ENCODE peak calls at places on chromosomes 3 and 15, in seven cellular contexts. P is esophagus squamous epithelium, I is left lung, X is astrocyte of the spinal cord, V is body of pancreas, B is dorsolateral prefrontal cortex, A is A549. R is an unnamed sample.

GRCh38 chr3:126474498-126475410 is 937 bp downstream of the ZXDC start:
- DNase-seq in X (peak), P (peak), I (peak), A (peak), V (peak), B (no peak), R (peak)

GRCh38 chr3:193701896-193702644 is 109.1 kb downstream of the OPA1 start:
- DNase-seq in B (no peak), V (no peak), X (peak), P (no peak), A (no peak), I (no peak), R (peak)

GRCh38 chr3:140296796-140297352 is 361.9 kb downstream of the CLSTN2 start:
- DNase-seq in V (no peak), B (no peak), I (no peak), P (no peak), A (no peak), X (peak), R (peak)

GRCh38 chr3:36792342-36792741 is 28.0 kb upstream of the DCLK3 start:
- DNase-seq in B (no peak), A (peak), P (no peak), V (no peak), X (peak), I (no peak), R (peak)

GRCh38 chr3:60803812-60804211 is 447.4 kb downstream of the FHIT start:
- DNase-seq in I (no peak), P (no peak), V (no peak), B (peak), X (no peak), A (no peak), R (no peak)

GRCh38 chr15:76866716-76867321 is 38.3 kb downstream of the SCAPER start:
- DNase-seq in P (no peak), A (peak), I (no peak), V (no peak), B (no peak), X (peak), R (peak)

GRCh38 chr3:179806177-179806576 is 153.3 kb downstream of the USP13 start:
- DNase-seq in A (no peak), I (no peak), B (peak), V (no peak), X (peak), P (no peak), R (peak)

GRCh38 chr15:60660290-60661051 is 181.5 kb upstream of the ICE2 start:
- DNase-seq in V (no peak), A (no peak), X (peak), P (no peak), I (no peak), B (no peak), R (peak)

GRCh38 chr3:72567474-72567873 is 280.8 kb downstream of the SHQ1 start:
- DNase-seq in P (no peak), I (no peak), A (no peak), X (no peak), V (no peak), B (no peak), R (no peak)

GRCh38 chr15:93300796-93301195 is 211.8 kb upstream of the RGMA start:
- DNase-seq in P (no peak), B (no peak), I (no peak), V (peak), A (no peak), X (no peak), R (no peak)

GRCh38 chr3:132789959-132790358 is 67.8 kb upstream of the NPHP3 start:
- DNase-seq in I (no peak), X (no peak), B (no peak), A (no peak), P (no peak), V (no peak), R (no peak)

GRCh38 chr15:42686281-42686680 is 50.6 kb downstream of the CDAN1 start:
- DNase-seq in A (no peak), B (no peak), X (no peak), P (no peak), I (no peak), V (no peak), R (no peak)

GRCh38 chr3:31185004-31185357 is 290.5 kb upstream of the GADL1 start:
- DNase-seq in B (no peak), I (no peak), X (peak), A (no peak), P (no peak), V (no peak), R (peak)

GRCh38 chr3:172216843-172217404 is 177.5 kb downstream of the FNDC3B start:
- DNase-seq in X (no peak), V (no peak), P (no peak), B (no peak), I (no peak), A (no peak), R (no peak)

GRCh38 chr3:71447197-71447596 is 136.3 kb downstream of the FOXP1 start:
- DNase-seq in I (no peak), P (no peak), A (no peak), B (no peak), X (no peak), V (no peak), R (no peak)

GRCh38 chr3:188689101-188689574 is 482.6 kb upstream of the TPRG1 start:
- DNase-seq in I (no peak), A (no peak), B (no peak), X (peak), P (no peak), V (peak), R (peak)

GRCh38 chr3:188685789-188686188 is 486.0 kb upstream of the TPRG1 start:
- DNase-seq in I (no peak), P (no peak), B (no peak), V (no peak), A (no peak), X (no peak), R (no peak)

GRCh38 chr3:188686319-188686718 is 485.5 kb upstream of the TPRG1 start:
- DNase-seq in B (no peak), P (no peak), A (no peak), I (no peak), V (no peak), X (no peak), R (no peak)

GRCh38 chr3:188690076-188690475 is 481.7 kb upstream of the TPRG1 start:
- DNase-seq in B (no peak), X (no peak), V (no peak), P (no peak), A (no peak), I (no peak), R (no peak)

DNA sequence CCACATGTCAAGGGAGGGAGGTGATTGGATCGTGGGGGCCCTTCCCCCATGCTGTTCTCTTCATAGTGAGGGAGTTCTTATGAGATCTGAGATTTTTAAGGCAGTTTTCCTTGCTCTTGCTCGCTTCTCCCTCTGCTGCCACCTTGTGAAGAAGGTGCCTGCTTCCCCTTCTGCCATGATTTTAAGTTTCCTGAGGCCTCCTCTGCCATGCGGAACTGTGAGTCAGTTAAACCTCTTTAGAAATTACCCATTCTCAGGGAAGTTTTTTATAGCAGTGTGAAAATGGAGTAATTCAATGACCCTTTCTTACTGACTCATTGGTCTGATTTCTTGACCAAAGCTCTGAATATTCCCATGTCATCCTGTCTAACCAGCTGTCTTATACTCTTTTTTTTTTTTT is 484.4 kb upstream of the TPRG1 start:
- DNase-seq in A (peak), I (peak), P (no peak), X (peak), V (peak), B (no peak), R (peak)
- TF ChIP-seq CTCF in A (no peak), I (no peak), P (no peak), X (peak), V (no peak), B (no peak), R (peak)

GRCh38 chr3:143090966-143091365 is 28.6 kb upstream of the CHST2 start:
- DNase-seq in I (no peak), A (no peak), V (no peak), P (no peak), X (no peak), B (no peak), R (no peak)

GRCh38 chr3:143089965-143090364 is 29.6 kb upstream of the CHST2 start:
- DNase-seq in B (no peak), V (no peak), I (no peak), X (no peak), P (no peak), A (no peak), R (no peak)

GRCh38 chr3:143090486-143090885 is 29.1 kb upstream of the CHST2 start:
- DNase-seq in X (no peak), P (no peak), I (peak), A (no peak), B (peak), V (no peak), R (no peak)

GRCh38 chr3:143091438-143091837 is 28.1 kb upstream of the CHST2 start:
- DNase-seq in X (no peak), B (no peak), P (no peak), I (no peak), A (no peak), V (no peak), R (no peak)

GRCh38 chr3:143088835-143089234 is 30.7 kb upstream of the CHST2 start:
- DNase-seq in X (no peak), V (no peak), B (no peak), I (no peak), P (no peak), A (no peak), R (no peak)
- H3K4me3 ChIP-seq in X (no peak), V (no peak), B (no peak), I (no peak), P (no peak), A (no peak), R (no peak)

GRCh38 chr3:47588587-47588986 is 9.9 kb upstream of the CSPG5 start:
- DNase-seq in A (no peak), V (no peak), P (no peak), I (no peak), B (no peak), X (no peak), R (no peak)
- TF ChIP-seq CTCF in A (no peak), V (no peak), P (no peak), I (no peak), B (no peak), X (no peak), R (no peak)

GRCh38 chr3:182793663-182794454 is 555 bp downstream of the ATP11B start:
- DNase-seq in A (peak), P (peak), I (peak), B (peak), X (peak), V (peak), R (peak)
- H3K4me3 ChIP-seq in A (peak), P (peak), I (peak), B (peak), X (peak), V (peak), R (peak)

GRCh38 chr3:45653205-45653604 is 36.0 kb upstream of the SACM1L start:
- DNase-seq in I (no peak), P (no peak), X (no peak), B (no peak), V (no peak), A (no peak), R (no peak)

GRCh38 chr3:45656575-45657363 is 32.4 kb upstream of the SACM1L start:
- DNase-seq in X (peak), P (no peak), V (peak), A (peak), B (peak), I (peak), R (peak)

GRCh38 chr3:45657853-45658252 is 31.3 kb upstream of the SACM1L start:
- DNase-seq in I (no peak), X (no peak), P (no peak), V (no peak), B (no peak), A (no peak), R (no peak)

GRCh38 chr3:45655906-45656305 is 33.3 kb upstream of the SACM1L start:
- DNase-seq in A (no peak), X (no peak), V (no peak), B (no peak), I (no peak), P (no peak), R (no peak)

GRCh38 chr3:45654344-45654934 is 34.8 kb upstream of the SACM1L start:
- DNase-seq in P (no peak), B (no peak), A (no peak), V (no peak), X (no peak), I (no peak), R (no peak)
- TF ChIP-seq CTCF in P (no peak), B (no peak), A (no peak), V (no peak), X (no peak), I (no peak), R (no peak)

GRCh38 chr15:67968564-67969440 is 85.3 kb upstream of the PIAS1 start:
- DNase-seq in X (no peak), B (no peak), P (no peak), A (no peak), V (no peak), I (no peak), R (no peak)
- H3K4me3 ChIP-seq in X (no peak), B (peak), P (peak), A (no peak), V (no peak), I (no peak), R (peak)

DNA sequence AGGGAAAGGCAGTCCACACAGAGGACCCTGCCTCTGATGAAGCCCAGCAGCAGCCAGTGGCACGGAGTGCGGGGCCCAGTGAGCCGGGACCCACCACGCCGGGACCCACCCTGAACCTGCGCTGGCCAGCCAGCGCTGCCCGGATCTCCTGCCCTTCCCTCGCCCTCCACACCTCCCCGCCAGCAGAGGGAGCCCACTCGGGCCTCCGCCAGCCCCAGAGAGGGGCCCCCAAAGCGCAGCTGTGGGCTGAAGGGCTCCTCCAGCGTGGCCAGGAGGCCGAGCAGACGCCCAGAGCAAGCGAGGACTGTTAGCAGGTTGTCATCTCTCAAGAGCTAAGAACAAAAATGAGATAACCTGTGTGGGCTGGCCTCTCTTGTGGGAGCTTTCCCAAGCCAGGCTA is 81.3 kb upstream of the ATP10A start:
- DNase-seq in P (no peak), V (no peak), B (no peak), I (no peak), A (no peak), X (no peak), R (no peak)
- TF ChIP-seq CTCF in P (no peak), V (no peak), B (no peak), I (no peak), A (no peak), X (no peak), R (no peak)

GRCh38 chr15:74630284-74631086 is 14.8 kb downstream of the CLK3 start:
- DNase-seq in B (no peak), I (no peak), A (no peak), X (no peak), V (no peak), P (no peak), R (no peak)

GRCh38 chr15:74626752-74627692 is 11.4 kb downstream of the CLK3 start:
- DNase-seq in B (no peak), V (no peak), A (no peak), P (no peak), I (no peak), X (no peak), R (no peak)

GRCh38 chr15:74627766-74628165 is 12.1 kb downstream of the CLK3 start:
- DNase-seq in P (no peak), B (no peak), V (no peak), A (no peak), I (no peak), X (no peak), R (no peak)

GRCh38 chr15:74628199-74628598 is 12.6 kb downstream of the CLK3 start:
- DNase-seq in P (no peak), V (no peak), B (no peak), X (no peak), A (no peak), I (no peak), R (no peak)

DNA sequence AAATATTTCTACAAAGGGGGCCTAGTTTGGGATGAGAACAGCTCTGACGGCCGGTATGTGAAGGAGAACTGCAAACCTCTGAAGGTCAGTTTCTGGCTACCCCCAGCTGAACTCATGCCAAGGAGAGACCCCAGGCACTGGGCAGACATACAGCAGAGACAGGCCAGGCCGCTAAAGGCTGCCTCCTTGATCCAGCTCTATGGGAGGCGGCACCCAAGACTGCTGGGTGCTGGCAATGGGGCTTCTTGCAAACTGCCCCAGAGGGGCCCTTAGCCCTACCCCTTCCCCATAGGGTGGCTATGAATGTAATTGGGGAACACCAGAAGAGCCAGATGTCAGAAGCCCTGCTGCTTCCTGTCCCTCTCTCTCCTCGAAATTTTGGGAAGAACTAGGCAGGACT is 13.3 kb downstream of the CLK3 start:
- DNase-seq in B (no peak), V (no peak), A (no peak), X (no peak), I (no peak), P (no peak), R (no peak)
- H3K4me3 ChIP-seq in B (no peak), V (no peak), A (no peak), X (no peak), I (no peak), P (no peak), R (no peak)

GRCh38 chr3:42183991-42184621 is 81.9 kb downstream of the CCK start:
- DNase-seq in P (no peak), X (no peak), B (no peak), A (no peak), I (no peak), V (no peak), R (peak)
- TF ChIP-seq CTCF in P (no peak), X (no peak), B (no peak), A (no peak), I (no peak), V (no peak), R (no peak)

GRCh38 chr3:10192953-10193691 is 28.4 kb downstream of the IRAK2 start:
- DNase-seq in A (peak), X (peak), I (no peak), V (peak), P (peak), B (no peak), R (peak)

GRCh38 chr3:10187295-10187876 is 22.7 kb downstream of the IRAK2 start:
- DNase-seq in B (no peak), I (no peak), P (no peak), V (no peak), X (no peak), A (no peak), R (no peak)

GRCh38 chr3:10188798-10189556 is 24.3 kb downstream of the IRAK2 start:
- DNase-seq in X (no peak), A (no peak), V (no peak), B (no peak), I (no peak), P (no peak), R (no peak)

GRCh38 chr3:10187944-10188343 is 23.2 kb downstream of the IRAK2 start:
- DNase-seq in B (no peak), I (no peak), V (no peak), X (no peak), A (no peak), P (no peak), R (no peak)

GRCh38 chr3:10189557-10190374 is 25.0 kb downstream of the IRAK2 start:
- DNase-seq in V (peak), B (peak), P (peak), I (peak), X (peak), A (peak), R (peak)
- H3K4me3 ChIP-seq in V (no peak), B (peak), P (peak), I (no peak), X (no peak), A (no peak), R (no peak)

R was measured in fibroblast of the aortic adventitia.